ENCODE peak calls at places on chromosomes 12 and 14, in nine cellular contexts. One of them, this sample, is unnamed.

GRCh38 chr14:72891666-72892102 is 2.2 kb downstream of the DPF3 start:
- DNase-seq in uterus: no peak
- DNase-seq in stromal cell of bone marrow: no peak
- DNase-seq in NCI-H226: no peak
- DNase-seq in effector memory CD8-positive, alpha-beta T cell: no peak
- DNase-seq in T-cell: no peak
- DNase-seq in CD8-positive, alpha-beta memory T cell: no peak
- DNase-seq in HuH-7.5: no peak
- DNase-seq in NCI-H774: no peak
- DNase-seq in this sample: no peak

GRCh38 chr12:125149160-125150108 is 84.2 kb downstream of the AACS start:
- DNase-seq in HuH-7.5: no peak
- DNase-seq in CD8-positive, alpha-beta memory T cell: no peak
- DNase-seq in effector memory CD8-positive, alpha-beta T cell: no peak
- DNase-seq in uterus: no peak
- DNase-seq in stromal cell of bone marrow: no peak
- DNase-seq in T-cell: no peak
- DNase-seq in NCI-H226: no peak
- DNase-seq in NCI-H774: no peak
- DNase-seq in this sample: no peak

GRCh38 chr12:77925536-77926108 is 94.9 kb downstream of the NAV3 start:
- DNase-seq in stromal cell of bone marrow: peak; percentile 88
- DNase-seq in T-cell: no peak
- DNase-seq in NCI-H774: peak; percentile 94
- DNase-seq in HuH-7.5: peak; percentile 19
- DNase-seq in CD8-positive, alpha-beta memory T cell: no peak
- DNase-seq in uterus: peak; percentile 70
- DNase-seq in effector memory CD8-positive, alpha-beta T cell: no peak
- DNase-seq in NCI-H226: peak; percentile 84
- DNase-seq in this sample: peak; percentile 93

GRCh38 chr12:27588786-27589185 is 64.8 kb downstream of the PPFIBP1 start:
- DNase-seq in uterus: no peak
- DNase-seq in effector memory CD8-positive, alpha-beta T cell: no peak
- DNase-seq in stromal cell of bone marrow: no peak
- DNase-seq in CD8-positive, alpha-beta memory T cell: no peak
- DNase-seq in NCI-H226: no peak
- DNase-seq in T-cell: no peak
- DNase-seq in NCI-H774: no peak
- DNase-seq in HuH-7.5: no peak
- DNase-seq in this sample: no peak

GRCh38 chr14:35212471-35213142 is 79.6 kb upstream of the PSMA6 start:
- DNase-seq in HuH-7.5: no peak
- DNase-seq in stromal cell of bone marrow: no peak
- DNase-seq in uterus: no peak
- DNase-seq in T-cell: no peak
- DNase-seq in NCI-H226: no peak
- DNase-seq in NCI-H774: no peak
- DNase-seq in effector memory CD8-positive, alpha-beta T cell: no peak
- DNase-seq in CD8-positive, alpha-beta memory T cell: no peak
- DNase-seq in this sample: no peak

GRCh38 chr12:20314325-20314724 is 54.0 kb upstream of the PDE3A start:
- DNase-seq in HuH-7.5: no peak
- DNase-seq in uterus: no peak
- DNase-seq in NCI-H226: no peak
- DNase-seq in T-cell: no peak
- DNase-seq in CD8-positive, alpha-beta memory T cell: no peak
- DNase-seq in stromal cell of bone marrow: peak; percentile 86
- DNase-seq in effector memory CD8-positive, alpha-beta T cell: no peak
- DNase-seq in NCI-H774: no peak
- DNase-seq in this sample: no peak

GRCh38 chr12:67068773-67069450 is 200.2 kb upstream of the CAND1 start:
- DNase-seq in NCI-H226: peak; percentile 87
- DNase-seq in NCI-H774: peak; percentile 65
- DNase-seq in T-cell: peak; percentile 57
- DNase-seq in effector memory CD8-positive, alpha-beta T cell: no peak
- DNase-seq in HuH-7.5: peak; percentile 34
- DNase-seq in stromal cell of bone marrow: no peak
- DNase-seq in uterus: peak; percentile 27
- DNase-seq in CD8-positive, alpha-beta memory T cell: peak; percentile 52
- DNase-seq in this sample: peak; percentile 69

GRCh38 chr12:90831712-90832111 is 123.3 kb downstream of the CCER1 start:
- DNase-seq in NCI-H774: no peak
- DNase-seq in HuH-7.5: no peak
- DNase-seq in T-cell: no peak
- DNase-seq in effector memory CD8-positive, alpha-beta T cell: no peak
- DNase-seq in NCI-H226: no peak
- DNase-seq in uterus: no peak
- DNase-seq in CD8-positive, alpha-beta memory T cell: no peak
- DNase-seq in stromal cell of bone marrow: no peak
- DNase-seq in this sample: no peak

GRCh38 chr14:96136361-96136760 is 68.3 kb upstream of the BDKRB2 start:
- DNase-seq in uterus: no peak
- DNase-seq in T-cell: no peak
- DNase-seq in NCI-H774: no peak
- DNase-seq in CD8-positive, alpha-beta memory T cell: no peak
- DNase-seq in stromal cell of bone marrow: peak; percentile 69
- DNase-seq in HuH-7.5: no peak
- DNase-seq in NCI-H226: peak; percentile 82
- DNase-seq in effector memory CD8-positive, alpha-beta T cell: no peak
- DNase-seq in this sample: peak; percentile 28

GRCh38 chr14:98834119-98834518 is 437.9 kb downstream of the BCL11B start:
- DNase-seq in NCI-H774: no peak
- DNase-seq in NCI-H226: no peak
- DNase-seq in effector memory CD8-positive, alpha-beta T cell: no peak
- DNase-seq in uterus: no peak
- DNase-seq in stromal cell of bone marrow: no peak
- DNase-seq in T-cell: no peak
- DNase-seq in CD8-positive, alpha-beta memory T cell: no peak
- DNase-seq in HuH-7.5: no peak
- DNase-seq in this sample: no peak

GRCh38 chr12:110223777-110224378 is 57.2 kb upstream of the ATP2A2 start:
- DNase-seq in NCI-H774: no peak
- DNase-seq in NCI-H226: peak; percentile 92
- DNase-seq in CD8-positive, alpha-beta memory T cell: no peak
- DNase-seq in stromal cell of bone marrow: no peak
- DNase-seq in uterus: no peak
- DNase-seq in T-cell: no peak
- DNase-seq in effector memory CD8-positive, alpha-beta T cell: no peak
- DNase-seq in HuH-7.5: no peak
- DNase-seq in this sample: no peak

GRCh38 chr14:34036319-34036761 is 85.5 kb upstream of the EGLN3 start:
- DNase-seq in NCI-H774: no peak
- DNase-seq in T-cell: no peak
- DNase-seq in stromal cell of bone marrow: no peak
- DNase-seq in uterus: no peak
- DNase-seq in CD8-positive, alpha-beta memory T cell: no peak
- DNase-seq in NCI-H226: no peak
- DNase-seq in effector memory CD8-positive, alpha-beta T cell: no peak
- DNase-seq in HuH-7.5: no peak
- DNase-seq in this sample: no peak

GRCh38 chr12:59928416-59928815 is 332.6 kb downstream of the SLC16A7 start:
- DNase-seq in NCI-H774: no peak
- DNase-seq in CD8-positive, alpha-beta memory T cell: no peak
- DNase-seq in HuH-7.5: no peak
- DNase-seq in T-cell: no peak
- DNase-seq in uterus: no peak
- DNase-seq in NCI-H226: no peak
- DNase-seq in effector memory CD8-positive, alpha-beta T cell: no peak
- DNase-seq in stromal cell of bone marrow: no peak
- DNase-seq in this sample: no peak

GRCh38 chr14:84107835-84108343 is 1422.1 kb upstream of the FLRT2 start:
- DNase-seq in NCI-H774: no peak
- DNase-seq in T-cell: no peak
- DNase-seq in CD8-positive, alpha-beta memory T cell: no peak
- DNase-seq in HuH-7.5: no peak
- DNase-seq in uterus: no peak
- DNase-seq in effector memory CD8-positive, alpha-beta T cell: no peak
- DNase-seq in stromal cell of bone marrow: no peak
- DNase-seq in NCI-H226: no peak
- DNase-seq in this sample: no peak

GRCh38 chr14:75125617-75126016 is 1.2 kb downstream of the NEK9 start:
- DNase-seq in effector memory CD8-positive, alpha-beta T cell: no peak
- DNase-seq in NCI-H774: no peak
- DNase-seq in uterus: no peak
- DNase-seq in stromal cell of bone marrow: peak; percentile 25
- DNase-seq in T-cell: no peak
- DNase-seq in NCI-H226: peak; percentile 19
- DNase-seq in CD8-positive, alpha-beta memory T cell: no peak
- DNase-seq in HuH-7.5: no peak
- DNase-seq in this sample: no peak

GRCh38 chr14:99655521-99655920 is 10.6 kb downstream of the HHIPL1 start:
- DNase-seq in HuH-7.5: no peak
- DNase-seq in T-cell: no peak
- DNase-seq in effector memory CD8-positive, alpha-beta T cell: no peak
- DNase-seq in CD8-positive, alpha-beta memory T cell: no peak
- DNase-seq in uterus: no peak
- DNase-seq in NCI-H774: no peak
- DNase-seq in NCI-H226: peak; percentile 69
- DNase-seq in stromal cell of bone marrow: peak; percentile 60
- DNase-seq in this sample: no peak

GRCh38 chr12:120659151-120659525 is 18.7 kb downstream of the CABP1 start:
- DNase-seq in HuH-7.5: no peak
- DNase-seq in effector memory CD8-positive, alpha-beta T cell: no peak
- DNase-seq in NCI-H774: no peak
- DNase-seq in stromal cell of bone marrow: no peak
- DNase-seq in CD8-positive, alpha-beta memory T cell: no peak
- DNase-seq in T-cell: no peak
- DNase-seq in uterus: no peak
- DNase-seq in NCI-H226: no peak
- DNase-seq in this sample: no peak

GRCh38 chr12:130817804-130818203 is 21.2 kb downstream of the STX2 start:
- DNase-seq in uterus: no peak
- DNase-seq in T-cell: no peak
- DNase-seq in NCI-H226: no peak
- DNase-seq in HuH-7.5: no peak
- DNase-seq in CD8-positive, alpha-beta memory T cell: no peak
- DNase-seq in effector memory CD8-positive, alpha-beta T cell: no peak
- DNase-seq in stromal cell of bone marrow: no peak
- DNase-seq in NCI-H774: no peak
- DNase-seq in this sample: no peak